ENCODE peak calls at places on chromosomes 4 and X, in ten cellular contexts. D is heart left ventricle, S is upper lobe of left lung, G is esophagus squamous epithelium, J is spleen, A is ovary, X is gastrocnemius medialis, P is H1, Y is transverse colon, C is right lobe of liver. R is an unnamed sample. For H3K27me3, the result is how much of the 10 kb centered on the place peaks cover.

GRCh38 chrX:53196678-53197077 is 28.3 kb downstream of the KDM5C start:
- DNase-seq in D (no peak), S (no peak), G (no peak), J (no peak), A (no peak), X (no peak), P (no peak), Y (no peak), C (no peak), R (no peak)

GRCh38 chr4:3353747-3354454 is 61.1 kb downstream of the RGS12 start:
- DNase-seq in D (no peak), S (no peak), G (no peak), J (no peak), A (no peak), X (no peak), P (peak), Y (no peak), C (no peak), R (no peak)

GRCh38 chrX:130896816-130897508 is 6.0 kb downstream of the ENOX2 start:
- DNase-seq in D (no peak), S (no peak), G (no peak), J (no peak), A (no peak), X (no peak), P (no peak), Y (no peak), C (no peak), R (no peak)

GRCh38 chrX:69387559-69388487 is 116.3 kb upstream of the NALF2 start:
- DNase-seq in D (no peak), S (no peak), G (no peak), J (no peak), A (peak), X (no peak), P (peak), Y (peak), C (peak), R (no peak)

GRCh38 chrX:16610121-16610565 is 39.8 kb upstream of the S100G start:
- DNase-seq in D (no peak), S (no peak), G (no peak), J (no peak), A (no peak), X (no peak), P (no peak), Y (no peak), C (no peak), R (no peak)

GRCh38 chr4:182093431-182093831 is 149.8 kb upstream of the TENM3 start:
- DNase-seq in D (no peak), S (no peak), G (no peak), J (no peak), A (no peak), X (no peak), P (no peak), Y (no peak), C (no peak), R (no peak)

GRCh38 chr4:25638221-25638601 is 17.4 kb upstream of the SLC34A2 start:
- DNase-seq in D (no peak), S (no peak), G (no peak), J (peak), A (no peak), X (no peak), P (no peak), Y (no peak), C (no peak), R (no peak)

GRCh38 chr4:120286813-120287212 is 220.2 kb upstream of the MAD2L1 start:
- DNase-seq in D (no peak), S (no peak), G (no peak), J (no peak), A (no peak), X (no peak), P (no peak), Y (no peak), C (no peak), R (no peak)

GRCh38 chrX:21996872-21997271 is 35.3 kb upstream of the PHEX start:
- DNase-seq in D (no peak), S (no peak), G (no peak), J (no peak), A (no peak), X (no peak), P (no peak), Y (no peak), C (no peak), R (no peak)

GRCh38 chr4:7635435-7635834 is 200.7 kb upstream of the PSAPL1 start:
- DNase-seq in D (no peak), S (no peak), G (no peak), J (no peak), A (no peak), X (no peak), P (no peak), Y (no peak), C (no peak), R (no peak)

GRCh38 chrX:149720021-149720689 is 8.3 kb downstream of the MAGEA11 start:
- DNase-seq in D (no peak), S (no peak), G (no peak), J (no peak), A (no peak), X (no peak), P (no peak), Y (peak), C (no peak), R (no peak)

GRCh38 chr4:26058537-26058936 is 144.5 kb downstream of the SMIM20 start:
- DNase-seq in D (no peak), S (no peak), G (no peak), J (no peak), A (no peak), X (no peak), P (no peak), Y (no peak), C (no peak), R (peak)

GRCh38 chrX:133544778-133545177 is 129.5 kb upstream of the GPC4 start:
- DNase-seq in D (no peak), S (no peak), G (no peak), J (no peak), A (no peak), X (no peak), P (no peak), Y (no peak), C (no peak), R (no peak)

GRCh38 chr4:67700119-67700873 is 659 bp downstream of the UBA6 start:
- DNase-seq in D (no peak), S (no peak), G (no peak), J (no peak), A (no peak), X (no peak), P (no peak), Y (no peak), C (no peak), R (peak)

GRCh38 chrX:13194291-13195103 is 125.4 kb downstream of the ATXN3L start:
- DNase-seq in D (no peak), S (no peak), G (no peak), J (no peak), A (no peak), X (no peak), P (no peak), Y (no peak), C (no peak), R (no peak)

GRCh38 chr4:72505314-72505744 is 63.7 kb downstream of the ADAMTS3 start:
- DNase-seq in D (no peak), S (no peak), G (no peak), J (peak), A (no peak), X (no peak), P (peak), Y (no peak), C (peak), R (no peak)

GRCh38 chrX:29652484-29652883 is 562.9 kb upstream of the MAGEB2 start:
- DNase-seq in D (no peak), S (no peak), G (no peak), J (no peak), A (no peak), X (no peak), P (no peak), Y (no peak), C (no peak), R (no peak)

GRCh38 chr4:153249199-153250154 is 45.2 kb downstream of the TRIM2 start:
- DNase-seq in D (peak), S (peak), G (no peak), J (peak), A (peak), X (no peak), P (peak), Y (peak), C (peak), R (peak)
- TF ChIP-seq POLR2A in D (peak), S (no peak), G (no peak), J (no peak), A (no peak), X (no peak), P (peak), Y (no peak), C (no peak), R (no peak)

GRCh38 chrX:47177079-47177478 is 16.6 kb upstream of the UBA1 start:
- DNase-seq in D (no peak), S (no peak), G (no peak), J (peak), A (peak), X (no peak), P (no peak), Y (no peak), C (peak), R (no peak)
- H3K27me3 ChIP-seq in D (under half), S (under half), G (under half), J (under half), A (under half), X (under half), P (under half), Y (under half), C (under half), R (under half)

DNA sequence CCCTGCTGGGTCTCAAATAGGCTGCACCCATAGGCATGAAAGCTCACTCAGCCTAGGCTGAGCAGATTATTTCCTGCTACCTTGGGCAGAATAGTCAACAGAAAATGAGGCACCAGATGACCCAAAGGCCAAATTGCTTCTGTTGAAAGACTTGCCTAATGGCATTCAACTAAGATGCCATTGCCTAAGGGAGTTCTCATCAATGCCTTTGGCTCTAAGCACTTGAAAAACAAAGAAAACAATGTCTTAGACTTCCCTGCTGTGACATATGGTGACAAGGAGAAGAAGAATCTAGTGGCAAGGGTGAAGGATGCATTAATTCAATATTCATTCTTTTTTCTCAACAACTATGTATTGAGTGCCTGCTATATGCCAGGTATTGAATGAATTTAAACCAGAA is 25.7 kb upstream of the PCDH19 start:
- DNase-seq in D (no peak), S (no peak), G (no peak), J (no peak), A (no peak), X (no peak), P (no peak), Y (no peak), C (no peak), R (no peak)
- H3K4me3 ChIP-seq in D (no peak), S (no peak), G (no peak), J (no peak), A (no peak), X (no peak), P (no peak), Y (no peak), C (no peak), R (no peak)

DNA sequence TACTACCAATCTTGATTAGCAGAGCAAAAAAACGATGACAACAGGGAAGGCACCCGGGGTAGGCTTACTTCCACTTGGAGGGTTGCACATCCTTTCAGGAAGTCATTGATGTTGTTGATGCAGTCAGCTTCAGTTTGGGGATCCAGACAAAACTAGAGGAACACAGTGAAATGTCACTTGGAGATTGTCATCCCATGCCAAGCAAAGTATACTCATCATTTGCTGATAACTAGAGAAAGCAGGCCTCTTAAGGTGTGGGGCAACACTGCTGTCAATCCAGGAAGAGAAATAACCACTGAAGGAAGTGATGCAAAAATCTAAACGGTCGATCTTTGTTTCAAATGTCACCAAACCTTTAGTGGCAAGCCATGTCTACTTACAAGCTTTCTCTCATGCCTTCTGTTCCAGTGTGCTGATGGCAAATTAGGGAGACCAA is 1.4 kb downstream of the ARHGEF6 start:
- DNase-seq in D (no peak), S (no peak), G (no peak), J (no peak), A (no peak), X (no peak), P (no peak), Y (no peak), C (no peak), R (no peak)
- TF ChIP-seq POLR2A in D (no peak), S (no peak), G (no peak), J (no peak), A (no peak), X (no peak), P (no peak), Y (peak), C (no peak), R (no peak)

GRCh38 chr4:105093975-105094374 is 52.7 kb upstream of the TET2 start:
- DNase-seq in D (no peak), S (no peak), G (no peak), J (no peak), A (no peak), X (no peak), P (no peak), Y (no peak), C (no peak), R (no peak)
- H3K27me3 ChIP-seq in D (under half), S (under half), G (under half), J (under half), A (under half), X (under half), P (under half), Y (under half), C (under half), R (under half)

GRCh38 chr4:77047037-77047436 is 28.8 kb downstream of the CCNI start:
- DNase-seq in D (no peak), S (no peak), G (no peak), J (no peak), A (no peak), X (no peak), P (no peak), Y (no peak), C (no peak), R (no peak)
- H3K4me3 ChIP-seq in D (no peak), S (no peak), G (no peak), J (no peak), A (no peak), X (no peak), P (no peak), Y (no peak), C (no peak), R (no peak)

DNA sequence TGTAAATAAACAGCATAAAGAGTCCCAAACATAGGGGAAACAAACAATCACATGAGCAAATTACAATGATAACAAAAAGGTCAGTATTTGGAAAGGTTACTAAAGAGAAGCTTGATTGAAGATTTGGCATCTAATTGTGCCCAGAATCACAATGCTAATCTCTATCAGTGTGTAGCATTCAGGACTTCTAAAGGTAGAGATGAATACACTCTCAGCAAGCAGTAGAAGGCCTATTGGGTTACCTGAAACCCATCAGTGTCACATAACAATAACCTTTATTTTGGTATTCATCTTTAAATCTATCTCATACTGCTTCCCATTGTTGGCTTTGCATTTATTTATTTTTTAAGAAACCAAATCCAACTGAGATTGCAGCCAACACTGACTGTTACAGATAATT is 319.5 kb downstream of the ACTRT1 start:
- DNase-seq in D (no peak), S (no peak), G (no peak), J (no peak), A (no peak), X (no peak), P (no peak), Y (no peak), C (no peak), R (no peak)
- TF ChIP-seq POLR2A in D (no peak), S (no peak), G (no peak), J (no peak), A (no peak), X (no peak), P (no peak), Y (no peak), C (no peak), R (no peak)

GRCh38 chrX:74284391-74284952 is 19.5 kb upstream of the ZCCHC13 start:
- DNase-seq in D (no peak), S (no peak), G (no peak), J (no peak), A (no peak), X (no peak), P (no peak), Y (no peak), C (no peak), R (no peak)
- H3K27me3 ChIP-seq in D (under half), S (under half), G (under half), J (under half), A (under half), X (under half), P (under half), Y (under half), C (under half), R (under half)

DNA sequence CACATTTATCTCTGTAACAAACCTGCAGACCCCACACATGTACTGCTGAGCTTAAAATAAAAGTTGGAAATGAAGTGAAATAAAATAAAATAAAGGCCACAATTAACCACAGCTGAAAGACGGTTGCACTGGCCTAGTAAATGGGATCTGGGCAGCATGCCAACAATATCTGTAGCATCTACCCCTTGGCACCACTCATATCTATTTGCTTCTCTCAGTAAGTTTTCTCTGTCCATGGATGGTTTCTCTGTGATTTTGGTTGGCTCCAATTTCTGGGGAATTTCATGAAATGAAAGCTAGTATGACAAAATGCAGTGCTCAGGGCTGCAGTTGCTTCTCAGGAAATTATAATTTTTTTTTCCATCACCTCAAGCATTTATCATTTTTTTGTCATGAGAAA is 172.0 kb upstream of the IL15 start:
- DNase-seq in D (no peak), S (no peak), G (no peak), J (no peak), A (no peak), X (no peak), P (no peak), Y (no peak), C (no peak), R (no peak)
- H3K4me3 ChIP-seq in D (no peak), S (no peak), G (no peak), J (no peak), A (no peak), X (no peak), P (no peak), Y (no peak), C (no peak), R (no peak)